ENCODE peak calls at places on chromosomes 16 and 17, in seven cellular contexts. P, V, R, B, C, W and F are unnamed samples.
A peak's percentile ranks its signal among the peaks of the same experiment; 100 is the strongest.

GRCh38 chr17:68307443-68307842 is 16.1 kb downstream of the ARSG start:
- DNase-seq in C (no peak), V (no peak), B (no peak), R (no peak), P (no peak), W (no peak), F (no peak)

GRCh38 chr17:76146053-76146875 is 5.2 kb upstream of the FOXJ1 start:
- DNase-seq in B (no peak), V (no peak), R (no peak), P (no peak), C (no peak), W (no peak), F (no peak)

GRCh38 chr16:79278506-79278905 is 322.0 kb downstream of the MAF start:
- DNase-seq in B (no peak), W (no peak), R (peak; percentile 83), V (no peak), P (peak; percentile 70), C (peak; percentile 18), F (no peak)

GRCh38 chr16:53080345-53081031 is 25.7 kb downstream of the CHD9 start:
- DNase-seq in R (no peak), W (peak; percentile 94), C (no peak), B (peak; percentile 21), P (no peak), V (no peak), F (peak; percentile 87)

GRCh38 chr16:65121870-65122723 is at the start of gene CDH11:
- DNase-seq in W (peak; percentile 46), R (no peak), C (no peak), V (no peak), P (no peak), B (peak; percentile 40), F (peak; percentile 92)

GRCh38 chr17:38783227-38783626 is 16.1 kb downstream of the PIP4K2B start:
- DNase-seq in W (no peak), V (no peak), R (no peak), C (no peak), P (no peak), B (no peak), F (no peak)

GRCh38 chr17:602436-602835 is 112.2 kb downstream of the VPS53 start:
- DNase-seq in B (no peak), P (no peak), W (no peak), C (no peak), R (no peak), V (no peak), F (no peak)

GRCh38 chr17:52145496-52145895 is 13.0 kb downstream of the CA10 start:
- DNase-seq in R (no peak), B (no peak), C (no peak), V (peak; percentile 58), P (no peak), W (peak; percentile 92), F (no peak)